ENCODE peak calls at places on chromosomes 7 and 10, in six cellular contexts. One of them, this sample, is unnamed.

GRCh38 chr7:121180436-121181063 is 148.2 kb upstream of the WNT16 start:
- DNase-seq in IMR-90: no peak
- DNase-seq in cardiac muscle cell: no peak
- DNase-seq in gastrocnemius medialis: no peak
- DNase-seq in fibroblast of lung: no peak
- DNase-seq in body of pancreas: no peak
- DNase-seq in this sample: no peak

GRCh38 chr10:100433253-100434240 is 29.3 kb upstream of the WNT8B start:
- DNase-seq in IMR-90: peak; percentile 89
- DNase-seq in cardiac muscle cell: peak; percentile 94
- DNase-seq in gastrocnemius medialis: peak; percentile 90
- DNase-seq in fibroblast of lung: peak; percentile 94
- DNase-seq in body of pancreas: peak; percentile 99
- DNase-seq in this sample: peak; percentile 63

GRCh38 chr10:114768394-114768786 is 53.2 kb upstream of the FHIP2A start:
- DNase-seq in IMR-90: no peak
- DNase-seq in cardiac muscle cell: no peak
- DNase-seq in gastrocnemius medialis: no peak
- DNase-seq in fibroblast of lung: no peak
- DNase-seq in body of pancreas: no peak
- DNase-seq in this sample: no peak

GRCh38 chr10:75803816-75804576 is 372.6 kb downstream of the LRMDA start:
- DNase-seq in IMR-90: no peak
- DNase-seq in cardiac muscle cell: no peak
- DNase-seq in gastrocnemius medialis: peak; percentile 59
- DNase-seq in fibroblast of lung: no peak
- DNase-seq in body of pancreas: peak; percentile 51
- DNase-seq in this sample: no peak

GRCh38 chr10:127243490-127244272 is 47.3 kb upstream of the INSYN2A start:
- DNase-seq in IMR-90: peak; percentile 30
- DNase-seq in cardiac muscle cell: peak; percentile 52
- DNase-seq in gastrocnemius medialis: no peak
- DNase-seq in fibroblast of lung: peak; percentile 42
- DNase-seq in body of pancreas: peak; percentile 45
- DNase-seq in this sample: no peak

GRCh38 chr7:46281071-46281470 is 360.0 kb upstream of the IGFBP3 start:
- DNase-seq in IMR-90: no peak
- DNase-seq in cardiac muscle cell: no peak
- DNase-seq in gastrocnemius medialis: no peak
- DNase-seq in fibroblast of lung: no peak
- DNase-seq in body of pancreas: no peak
- DNase-seq in this sample: no peak

GRCh38 chr7:115101199-115101598 is 179.3 kb downstream of the MDFIC start:
- DNase-seq in IMR-90: peak; percentile 26
- DNase-seq in cardiac muscle cell: no peak
- DNase-seq in gastrocnemius medialis: no peak
- DNase-seq in fibroblast of lung: no peak
- DNase-seq in body of pancreas: no peak
- DNase-seq in this sample: no peak

GRCh38 chr10:124044143-124044862 is 49.1 kb downstream of the CHST15 start:
- DNase-seq in IMR-90: no peak
- DNase-seq in cardiac muscle cell: no peak
- DNase-seq in gastrocnemius medialis: peak; percentile 87
- DNase-seq in fibroblast of lung: no peak
- DNase-seq in body of pancreas: no peak
- DNase-seq in this sample: no peak

GRCh38 chr7:104106106-104106505 is 101.7 kb downstream of the ORC5 start:
- DNase-seq in IMR-90: peak; percentile 50
- DNase-seq in cardiac muscle cell: peak; percentile 31
- DNase-seq in gastrocnemius medialis: no peak
- DNase-seq in fibroblast of lung: peak; percentile 15
- DNase-seq in body of pancreas: no peak
- DNase-seq in this sample: no peak

GRCh38 chr10:72261323-72262018 is 12.3 kb upstream of the DDIT4 start:
- DNase-seq in IMR-90: no peak
- DNase-seq in cardiac muscle cell: no peak
- DNase-seq in gastrocnemius medialis: no peak
- DNase-seq in fibroblast of lung: no peak
- DNase-seq in body of pancreas: no peak
- DNase-seq in this sample: no peak

GRCh38 chr7:2092279-2092678 is 140.5 kb downstream of the MAD1L1 start:
- DNase-seq in IMR-90: no peak
- DNase-seq in cardiac muscle cell: no peak
- DNase-seq in gastrocnemius medialis: no peak
- DNase-seq in fibroblast of lung: no peak
- DNase-seq in body of pancreas: no peak
- DNase-seq in this sample: no peak

GRCh38 chr10:94133239-94133638 is 139.5 kb downstream of the PLCE1 start:
- DNase-seq in IMR-90: no peak
- DNase-seq in cardiac muscle cell: no peak
- DNase-seq in gastrocnemius medialis: peak; percentile 80
- DNase-seq in fibroblast of lung: no peak
- DNase-seq in body of pancreas: peak; percentile 47
- DNase-seq in this sample: no peak

GRCh38 chr10:17005621-17006566 is 123.7 kb downstream of the CUBN start:
- DNase-seq in IMR-90: no peak
- DNase-seq in cardiac muscle cell: no peak
- DNase-seq in gastrocnemius medialis: no peak
- DNase-seq in fibroblast of lung: no peak
- DNase-seq in body of pancreas: no peak
- DNase-seq in this sample: no peak

GRCh38 chr7:127872122-127872521 is 159.1 kb downstream of the LRRC4 start:
- DNase-seq in IMR-90: no peak
- DNase-seq in cardiac muscle cell: no peak
- DNase-seq in gastrocnemius medialis: no peak
- DNase-seq in fibroblast of lung: no peak
- DNase-seq in body of pancreas: no peak
- DNase-seq in this sample: no peak

DNA sequence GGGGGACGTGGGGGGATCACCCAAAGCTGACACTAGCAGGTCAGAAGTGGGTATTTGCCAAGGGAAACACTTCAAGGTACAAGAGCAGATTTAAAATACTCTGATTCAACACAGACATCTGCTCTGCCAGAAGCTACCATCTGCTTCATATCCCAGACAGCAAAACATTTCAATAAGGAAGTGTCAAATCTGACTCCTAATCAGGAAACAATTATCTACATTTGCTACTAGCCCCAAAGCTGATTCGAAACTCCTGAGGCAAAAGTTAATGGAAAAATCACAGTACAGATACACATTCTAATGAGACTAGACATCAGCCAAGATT is 48.9 kb downstream of the PARD3 start:
- DNase-seq in IMR-90: no peak
- DNase-seq in cardiac muscle cell: peak; percentile 42
- DNase-seq in gastrocnemius medialis: no peak
- DNase-seq in fibroblast of lung: peak; percentile 24
- DNase-seq in body of pancreas: no peak
- DNase-seq in this sample: no peak
- H3K4me1 ChIP-seq in IMR-90: peaks cover 4% of the 10 kb centered on the region
- H3K4me1 ChIP-seq in cardiac muscle cell: peaks cover 40% of the 10 kb centered on the region
- H3K4me1 ChIP-seq in gastrocnemius medialis: peaks cover 87% of the 10 kb centered on the region
- H3K4me1 ChIP-seq in fibroblast of lung: no peaks in the 10 kb centered on the region
- H3K4me1 ChIP-seq in body of pancreas: peaks cover 48% of the 10 kb centered on the region
- H3K4me1 ChIP-seq in this sample: peaks cover 7% of the 10 kb centered on the region

GRCh38 chr7:29988391-29989256 is 977 bp downstream of the SCRN1 start:
- DNase-seq in IMR-90: peak; percentile 73
- DNase-seq in cardiac muscle cell: peak; percentile 84
- DNase-seq in gastrocnemius medialis: no peak
- DNase-seq in fibroblast of lung: peak; percentile 71
- DNase-seq in body of pancreas: peak; percentile 54
- DNase-seq in this sample: peak; percentile 68

GRCh38 chr7:29987821-29988317 is 1.7 kb downstream of the SCRN1 start:
- DNase-seq in IMR-90: peak; percentile 88
- DNase-seq in cardiac muscle cell: peak; percentile 89
- DNase-seq in gastrocnemius medialis: no peak
- DNase-seq in fibroblast of lung: peak; percentile 89
- DNase-seq in body of pancreas: peak; percentile 17
- DNase-seq in this sample: no peak

GRCh38 chr7:29989257-29989995 is at the start of gene SCRN1:
- DNase-seq in IMR-90: peak; percentile 13
- DNase-seq in cardiac muscle cell: no peak
- DNase-seq in gastrocnemius medialis: no peak
- DNase-seq in fibroblast of lung: peak; percentile 37
- DNase-seq in body of pancreas: peak; percentile 70
- DNase-seq in this sample: peak; percentile 66

GRCh38 chr7:29990931-29991330 is 1.3 kb upstream of the SCRN1 start:
- DNase-seq in IMR-90: no peak
- DNase-seq in cardiac muscle cell: no peak
- DNase-seq in gastrocnemius medialis: no peak
- DNase-seq in fibroblast of lung: no peak
- DNase-seq in body of pancreas: no peak
- DNase-seq in this sample: no peak

DNA sequence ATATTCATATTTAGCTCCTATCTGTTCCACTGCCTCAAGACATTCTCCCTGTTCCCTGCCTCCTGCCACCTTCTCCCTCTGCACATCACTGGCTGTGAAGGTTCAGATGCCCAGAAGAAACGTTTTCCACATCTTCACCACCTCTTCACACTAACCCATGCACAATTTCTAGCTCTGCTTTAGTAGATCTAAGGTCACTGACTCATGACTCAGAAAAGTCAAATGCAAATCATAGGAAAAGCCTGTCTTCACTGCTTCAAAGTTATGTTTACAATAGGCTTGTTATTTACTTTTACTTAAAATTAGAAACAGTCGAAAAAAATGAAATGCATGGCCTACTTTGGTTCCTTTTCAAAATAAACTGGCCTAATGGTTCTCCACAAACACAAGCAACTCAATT is 2.5 kb downstream of the SCRN1 start:
- DNase-seq in IMR-90: peak; percentile 65
- DNase-seq in cardiac muscle cell: peak; percentile 35
- DNase-seq in gastrocnemius medialis: no peak
- DNase-seq in fibroblast of lung: peak; percentile 67
- DNase-seq in body of pancreas: no peak
- DNase-seq in this sample: no peak
- H3K4me3 ChIP-seq in IMR-90: no peak overlapping the region
- H3K4me3 ChIP-seq in cardiac muscle cell: no peak overlapping the region
- H3K4me3 ChIP-seq in gastrocnemius medialis: no peak overlapping the region
- H3K4me3 ChIP-seq in fibroblast of lung: no peak overlapping the region
- H3K4me3 ChIP-seq in body of pancreas: no peak overlapping the region
- H3K4me3 ChIP-seq in this sample: no peak overlapping the region

GRCh38 chr7:105796365-105796764 is 80.0 kb downstream of the ATXN7L1 start:
- DNase-seq in IMR-90: peak; percentile 80
- DNase-seq in cardiac muscle cell: no peak
- DNase-seq in gastrocnemius medialis: no peak
- DNase-seq in fibroblast of lung: peak; percentile 38
- DNase-seq in body of pancreas: no peak
- DNase-seq in this sample: no peak

GRCh38 chr7:105799006-105799405 is 77.4 kb downstream of the ATXN7L1 start:
- DNase-seq in IMR-90: no peak
- DNase-seq in cardiac muscle cell: no peak
- DNase-seq in gastrocnemius medialis: no peak
- DNase-seq in fibroblast of lung: no peak
- DNase-seq in body of pancreas: no peak
- DNase-seq in this sample: no peak

GRCh38 chr7:105794741-105795729 is 81.4 kb downstream of the ATXN7L1 start:
- DNase-seq in IMR-90: peak; percentile 84
- DNase-seq in cardiac muscle cell: peak; percentile 83
- DNase-seq in gastrocnemius medialis: no peak
- DNase-seq in fibroblast of lung: peak; percentile 87
- DNase-seq in body of pancreas: peak; percentile 28
- DNase-seq in this sample: no peak

GRCh38 chr7:105799677-105800076 is 76.7 kb downstream of the ATXN7L1 start:
- DNase-seq in IMR-90: peak; percentile 28
- DNase-seq in cardiac muscle cell: no peak
- DNase-seq in gastrocnemius medialis: no peak
- DNase-seq in fibroblast of lung: no peak
- DNase-seq in body of pancreas: no peak
- DNase-seq in this sample: no peak

DNA sequence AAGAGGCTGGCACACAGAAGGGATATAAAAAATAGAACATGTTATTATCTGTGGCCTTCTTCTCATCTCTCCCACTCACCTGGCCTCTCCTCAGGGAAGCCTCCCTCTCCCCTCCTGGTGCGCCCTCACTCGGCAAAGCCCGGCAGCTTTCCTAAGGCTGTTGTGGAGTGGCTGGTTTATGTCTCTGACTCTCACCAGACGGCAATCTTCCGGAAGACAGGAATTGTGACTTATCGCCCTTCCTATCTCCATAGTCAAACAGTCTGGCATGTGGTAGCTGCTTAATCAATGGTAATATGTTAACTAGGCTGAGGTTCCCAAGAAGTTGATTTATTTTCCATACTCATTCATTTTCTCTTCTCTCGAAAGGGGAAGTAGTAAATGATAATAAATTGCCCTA is 78.7 kb downstream of the ATXN7L1 start:
- DNase-seq in IMR-90: no peak
- DNase-seq in cardiac muscle cell: no peak
- DNase-seq in gastrocnemius medialis: no peak
- DNase-seq in fibroblast of lung: no peak
- DNase-seq in body of pancreas: no peak
- DNase-seq in this sample: no peak
- TF ChIP-seq CTCF in IMR-90: no peak
- TF ChIP-seq CTCF in cardiac muscle cell: no peak
- TF ChIP-seq CTCF in gastrocnemius medialis: no peak
- TF ChIP-seq CTCF in fibroblast of lung: no peak
- TF ChIP-seq CTCF in body of pancreas: no peak
- TF ChIP-seq CTCF in this sample: no peak

DNA sequence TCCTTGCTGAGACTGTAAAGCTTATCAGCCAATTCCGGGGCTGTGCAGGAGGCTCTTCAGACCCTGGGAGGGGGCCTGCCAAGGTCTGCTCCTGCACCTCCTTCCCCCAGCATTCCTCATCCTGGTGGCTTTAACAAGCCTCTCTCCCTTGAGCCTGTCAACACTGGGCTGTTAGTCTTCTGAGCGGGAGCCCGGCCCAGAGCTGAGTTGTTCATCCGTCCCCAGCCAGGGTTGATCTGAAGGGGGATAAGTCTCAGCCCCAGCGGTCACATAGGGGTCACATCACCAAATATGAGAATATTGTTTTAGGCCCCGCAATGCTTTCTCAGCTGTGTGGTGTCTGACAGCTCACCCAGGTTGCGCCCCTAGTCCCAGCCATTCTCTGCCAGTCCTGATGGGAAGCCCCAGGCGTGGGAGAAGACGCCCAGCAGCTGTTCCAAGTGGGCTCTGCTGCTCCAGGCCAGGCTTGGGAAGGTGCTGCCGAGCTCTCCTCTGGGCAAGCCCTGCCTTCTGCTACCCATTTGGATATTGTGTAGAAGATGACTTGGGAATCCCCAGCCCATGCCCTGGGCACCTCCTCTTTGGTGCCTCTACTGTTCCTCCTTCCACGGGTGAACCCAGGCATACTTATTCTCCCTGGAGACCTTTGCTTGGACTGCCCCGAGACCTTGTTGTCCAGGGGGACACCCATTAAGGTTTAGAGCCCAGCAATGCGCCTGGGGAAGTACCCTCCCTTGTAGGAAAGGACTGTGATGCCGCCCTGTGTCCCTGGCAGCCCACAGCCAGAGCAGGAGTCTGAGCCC is 23.5 kb upstream of the TRIM8 start:
- DNase-seq in IMR-90: peak; percentile 55
- DNase-seq in cardiac muscle cell: peak; percentile 71
- DNase-seq in gastrocnemius medialis: no peak
- DNase-seq in fibroblast of lung: peak; percentile 55
- DNase-seq in body of pancreas: no peak
- DNase-seq in this sample: no peak
- H3K4me1 ChIP-seq in IMR-90: peaks cover 29% of the 10 kb centered on the region
- H3K4me1 ChIP-seq in cardiac muscle cell: peaks cover 78% of the 10 kb centered on the region
- H3K4me1 ChIP-seq in gastrocnemius medialis: peaks cover 63% of the 10 kb centered on the region
- H3K4me1 ChIP-seq in fibroblast of lung: peaks cover 30% of the 10 kb centered on the region
- H3K4me1 ChIP-seq in body of pancreas: peaks cover 15% of the 10 kb centered on the region
- H3K4me1 ChIP-seq in this sample: peaks cover 40% of the 10 kb centered on the region